ENCODE peak calls at places on chromosomes 11 and 22, in four cellular contexts. One of them, this sample, is unnamed.

GRCh38 chr11:10715571-10715970 is 22.0 kb upstream of the IRAG1 start:
- DNase-seq in H1: no peak
- DNase-seq in trophoblast cell: no peak
- DNase-seq in neuronal stem cell: no peak
- DNase-seq in this sample: no peak

GRCh38 chr11:6225024-6225423 is 9.4 kb downstream of the FHIP1B start:
- DNase-seq in H1: no peak
- DNase-seq in trophoblast cell: no peak
- DNase-seq in neuronal stem cell: no peak
- DNase-seq in this sample: no peak

GRCh38 chr11:92846542-92847125 is 122.8 kb upstream of the MTNR1B start:
- DNase-seq in H1: no peak
- DNase-seq in trophoblast cell: no peak
- DNase-seq in neuronal stem cell: no peak
- DNase-seq in this sample: no peak

GRCh38 chr11:37394236-37394870 is 796.3 kb upstream of the RAG2 start:
- DNase-seq in H1: no peak
- DNase-seq in trophoblast cell: no peak
- DNase-seq in neuronal stem cell: peak
- DNase-seq in this sample: no peak

GRCh38 chr11:61187505-61188130 is 15.7 kb upstream of the PGA3 start:
- DNase-seq in H1: peak
- DNase-seq in trophoblast cell: peak
- DNase-seq in neuronal stem cell: peak
- DNase-seq in this sample: peak

GRCh38 chr11:68950776-68951175 is 30.0 kb downstream of the MRGPRD start:
- DNase-seq in H1: peak
- DNase-seq in trophoblast cell: no peak
- DNase-seq in neuronal stem cell: peak
- DNase-seq in this sample: no peak

GRCh38 chr11:64971421-64972233 is at the start of gene MAJIN:
- DNase-seq in H1: peak
- DNase-seq in trophoblast cell: peak
- DNase-seq in neuronal stem cell: peak
- DNase-seq in this sample: peak

GRCh38 chr11:127059286-127060200 is 59.0 kb upstream of the KIRREL3 start:
- DNase-seq in H1: no peak
- DNase-seq in trophoblast cell: no peak
- DNase-seq in neuronal stem cell: no peak
- DNase-seq in this sample: no peak

GRCh38 chr11:126127898-126128297 is 65.2 kb upstream of the CDON start:
- DNase-seq in H1: peak
- DNase-seq in trophoblast cell: no peak
- DNase-seq in neuronal stem cell: no peak
- DNase-seq in this sample: no peak

GRCh38 chr11:130999086-130999485 is 82.8 kb upstream of the SNX19 start:
- DNase-seq in H1: no peak
- DNase-seq in trophoblast cell: no peak
- DNase-seq in neuronal stem cell: no peak
- DNase-seq in this sample: peak

GRCh38 chr11:131370090-131370751 is at the start of gene NTM:
- DNase-seq in H1: no peak
- DNase-seq in trophoblast cell: no peak
- DNase-seq in neuronal stem cell: peak
- DNase-seq in this sample: no peak

GRCh38 chr22:21876486-21877176 is 9.2 kb upstream of the MAPK1 start:
- DNase-seq in H1: no peak
- DNase-seq in trophoblast cell: no peak
- DNase-seq in neuronal stem cell: no peak
- DNase-seq in this sample: peak

GRCh38 chr22:30047364-30047738 is 32.9 kb upstream of the HORMAD2 start:
- DNase-seq in H1: no peak
- DNase-seq in trophoblast cell: no peak
- DNase-seq in neuronal stem cell: no peak
- DNase-seq in this sample: peak

GRCh38 chr11:2581151-2581930 is 118.5 kb downstream of the KCNQ1OT1 start:
- DNase-seq in H1: no peak
- DNase-seq in trophoblast cell: no peak
- DNase-seq in neuronal stem cell: no peak
- DNase-seq in this sample: no peak

GRCh38 chr11:41497974-41498373 is 38.5 kb upstream of the LRRC4C start:
- DNase-seq in H1: peak
- DNase-seq in trophoblast cell: no peak
- DNase-seq in neuronal stem cell: peak
- DNase-seq in this sample: no peak

GRCh38 chr11:82682003-82682751 is 51.5 kb downstream of the FAM181B start:
- DNase-seq in H1: no peak
- DNase-seq in trophoblast cell: peak
- DNase-seq in neuronal stem cell: peak
- DNase-seq in this sample: peak

GRCh38 chr11:119975561-119976152 is 162.3 kb downstream of the TRIM29 start:
- DNase-seq in H1: peak
- DNase-seq in trophoblast cell: no peak
- DNase-seq in neuronal stem cell: peak
- DNase-seq in this sample: no peak

GRCh38 chr11:95688501-95689222 is 100.9 kb downstream of the FAM76B start:
- DNase-seq in H1: no peak
- DNase-seq in trophoblast cell: peak
- DNase-seq in neuronal stem cell: no peak
- DNase-seq in this sample: no peak

GRCh38 chr11:44978961-44979331 is 28.3 kb upstream of the TP53I11 start:
- DNase-seq in H1: no peak
- DNase-seq in trophoblast cell: no peak
- DNase-seq in neuronal stem cell: no peak
- DNase-seq in this sample: no peak

GRCh38 chr11:30346068-30346688 is 23.3 kb downstream of the ARL14EP start:
- DNase-seq in H1: no peak
- DNase-seq in trophoblast cell: no peak
- DNase-seq in neuronal stem cell: peak
- DNase-seq in this sample: peak

GRCh38 chr11:20109731-20110445 is 50.4 kb downstream of the DBX1 start:
- DNase-seq in H1: no peak
- DNase-seq in trophoblast cell: no peak
- DNase-seq in neuronal stem cell: no peak
- DNase-seq in this sample: peak

GRCh38 chr11:85961930-85962363 is 106.8 kb downstream of the CCDC83 start:
- DNase-seq in H1: no peak
- DNase-seq in trophoblast cell: no peak
- DNase-seq in neuronal stem cell: no peak
- DNase-seq in this sample: no peak

GRCh38 chr11:72326151-72326842 is 82.3 kb upstream of the PHOX2A start:
- DNase-seq in H1: no peak
- DNase-seq in trophoblast cell: no peak
- DNase-seq in neuronal stem cell: no peak
- DNase-seq in this sample: peak

DNA sequence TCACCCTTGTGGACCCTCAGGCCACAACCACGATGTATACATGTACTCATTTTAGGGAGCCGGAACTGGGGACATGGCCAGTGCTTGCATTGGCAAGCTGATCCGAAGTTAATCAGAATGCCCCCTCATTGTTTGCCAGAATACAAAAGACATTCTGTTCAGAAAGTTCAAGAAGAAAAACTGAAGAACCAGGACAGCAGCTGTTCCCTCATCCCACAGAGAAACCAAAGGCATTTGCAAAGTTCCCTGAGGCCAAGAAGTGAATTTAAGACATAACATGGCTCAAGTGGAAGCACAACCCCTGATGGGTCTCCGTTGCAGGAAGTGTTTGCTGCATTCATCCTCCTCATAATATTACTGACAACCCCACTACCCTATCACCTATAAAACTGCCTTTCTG is 101.8 kb upstream of the AKIP1 start:
- DNase-seq in H1: no peak
- DNase-seq in trophoblast cell: no peak
- DNase-seq in neuronal stem cell: no peak
- DNase-seq in this sample: no peak
- H4K91ac ChIP-seq in H1: no peak
- H4K91ac ChIP-seq in trophoblast cell: no peak
- H4K91ac ChIP-seq in neuronal stem cell: no peak
- H4K91ac ChIP-seq in this sample: no peak

GRCh38 chr22:46996595-46997310 is 234.3 kb downstream of the TBC1D22A start:
- DNase-seq in H1: no peak
- DNase-seq in trophoblast cell: no peak
- DNase-seq in neuronal stem cell: no peak
- DNase-seq in this sample: no peak
- H4K91ac ChIP-seq in H1: no peak
- H4K91ac ChIP-seq in trophoblast cell: no peak
- H4K91ac ChIP-seq in neuronal stem cell: no peak
- H4K91ac ChIP-seq in this sample: no peak

DNA sequence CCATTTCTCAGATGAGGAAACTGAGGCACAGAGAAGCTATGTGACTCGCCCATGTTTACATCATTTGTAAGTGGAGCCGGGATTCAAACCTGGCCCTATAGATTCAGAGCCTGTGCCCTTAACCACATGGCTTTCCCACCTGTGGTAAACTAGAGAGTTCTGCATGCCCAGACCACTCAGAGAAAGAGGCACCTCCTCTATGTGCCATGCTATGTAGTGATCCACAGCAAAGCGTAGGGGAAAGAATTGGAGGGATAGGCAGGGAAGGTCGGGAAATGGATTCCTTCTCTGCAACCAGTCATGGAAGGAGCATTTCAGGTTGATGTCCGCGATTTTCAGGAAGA is 15.4 kb upstream of the POU2AF2 start:
- DNase-seq in H1: no peak
- DNase-seq in trophoblast cell: no peak
- DNase-seq in neuronal stem cell: no peak
- DNase-seq in this sample: no peak
- H4K91ac ChIP-seq in H1: peak
- H4K91ac ChIP-seq in trophoblast cell: no peak
- H4K91ac ChIP-seq in neuronal stem cell: no peak
- H4K91ac ChIP-seq in this sample: peak

GRCh38 chr22:45491841-45492240 is 10.8 kb upstream of the FBLN1 start:
- DNase-seq in H1: no peak
- DNase-seq in trophoblast cell: peak
- DNase-seq in neuronal stem cell: no peak
- DNase-seq in this sample: peak

GRCh38 chr22:45497268-45497667 is 5.4 kb upstream of the FBLN1 start:
- DNase-seq in H1: no peak
- DNase-seq in trophoblast cell: no peak
- DNase-seq in neuronal stem cell: no peak
- DNase-seq in this sample: no peak

GRCh38 chr22:45496451-45496941 is 6.2 kb upstream of the FBLN1 start:
- DNase-seq in H1: no peak
- DNase-seq in trophoblast cell: no peak
- DNase-seq in neuronal stem cell: no peak
- DNase-seq in this sample: peak

GRCh38 chr22:45490836-45491235 is 11.8 kb upstream of the FBLN1 start:
- DNase-seq in H1: no peak
- DNase-seq in trophoblast cell: no peak
- DNase-seq in neuronal stem cell: no peak
- DNase-seq in this sample: no peak

DNA sequence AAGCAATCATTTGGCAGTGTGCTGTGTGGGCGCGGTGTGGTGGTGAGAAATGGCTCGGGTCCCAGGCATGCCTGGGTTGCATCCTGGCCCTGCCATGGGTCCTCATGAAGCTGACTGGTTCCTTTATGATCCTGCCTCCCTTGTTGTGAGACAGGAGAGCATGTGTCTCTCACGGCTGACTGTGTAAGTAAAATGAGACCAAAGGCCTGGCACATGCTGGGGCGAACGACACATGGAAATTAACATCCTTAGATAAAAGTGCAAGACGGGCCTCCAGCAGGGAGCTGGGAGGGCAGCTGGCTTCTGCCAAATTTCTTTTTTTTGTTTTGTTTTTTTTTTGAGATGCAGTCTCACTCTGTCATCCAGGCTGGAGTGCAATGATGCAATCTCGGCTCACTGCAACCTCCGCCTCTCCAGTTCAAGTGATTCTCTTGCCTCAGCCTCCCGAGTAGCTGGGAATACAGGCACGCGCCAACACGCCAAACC is 9.4 kb upstream of the FBLN1 start:
- DNase-seq in H1: no peak
- DNase-seq in trophoblast cell: peak
- DNase-seq in neuronal stem cell: no peak
- DNase-seq in this sample: no peak
- H4K91ac ChIP-seq in H1: peak
- H4K91ac ChIP-seq in trophoblast cell: peak
- H4K91ac ChIP-seq in neuronal stem cell: no peak
- H4K91ac ChIP-seq in this sample: no peak

DNA sequence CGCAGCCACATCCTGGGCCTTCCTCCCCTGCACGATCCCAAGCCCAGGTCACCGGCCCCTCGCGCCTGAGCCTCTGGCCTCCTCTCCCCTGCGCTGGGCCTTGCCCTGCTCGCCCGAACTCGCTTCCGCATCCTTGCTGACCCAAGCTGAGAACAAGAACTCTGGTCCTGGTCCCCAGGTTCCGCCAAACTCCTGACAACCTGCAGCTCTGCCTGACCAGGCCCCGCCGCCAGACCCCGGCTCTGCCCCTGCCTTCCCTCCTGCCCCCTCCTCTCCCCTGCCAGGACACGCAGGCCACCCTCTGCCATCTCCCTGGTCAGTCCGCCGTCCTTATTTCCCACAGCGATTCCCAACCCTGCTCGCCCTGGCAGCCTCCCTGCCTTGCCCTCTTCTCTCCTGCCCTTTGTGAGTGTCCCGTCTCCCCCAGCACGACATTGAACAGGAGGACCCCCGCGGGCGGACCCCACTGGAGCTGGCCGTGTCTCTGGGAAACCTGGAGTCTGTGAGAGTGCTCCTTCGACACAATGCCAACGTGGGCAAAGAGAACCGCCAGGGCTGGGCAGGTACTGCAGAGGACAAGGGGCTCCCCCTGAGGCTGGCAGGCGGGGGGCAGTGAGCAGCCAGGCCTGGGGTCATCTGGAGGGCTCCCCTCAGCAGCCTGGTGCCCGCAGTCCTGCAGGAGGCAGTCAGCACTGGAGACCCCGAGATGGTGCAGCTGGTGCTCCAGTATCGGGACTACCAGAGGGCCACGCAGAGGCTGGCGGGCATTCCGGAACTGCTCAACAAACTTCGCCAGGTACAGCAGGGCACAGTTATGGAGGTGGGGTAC is 762 bp downstream of the ANKRD13D start:
- DNase-seq in H1: peak
- DNase-seq in trophoblast cell: no peak
- DNase-seq in neuronal stem cell: no peak
- DNase-seq in this sample: no peak
- H4K91ac ChIP-seq in H1: no peak
- H4K91ac ChIP-seq in trophoblast cell: peak
- H4K91ac ChIP-seq in neuronal stem cell: peak
- H4K91ac ChIP-seq in this sample: peak